ENCODE peak calls at places on chromosomes 12 and 14, in five cellular contexts. O, C, Q, G and H are unnamed samples.

GRCh38 chr14:97978336-97978735 is 1181.2 kb downstream of the VRK1 start:
- DNase-seq in O (peak; percentile 83), C (peak; percentile 69), Q (peak; percentile 83), G (peak; percentile 72), H (peak; percentile 35)

GRCh38 chr12:125090437-125090836 is 25.2 kb downstream of the AACS start:
- DNase-seq in O (no peak), C (no peak), Q (no peak), G (no peak), H (no peak)

GRCh38 chr12:50088577-50089335 is 3.6 kb downstream of the SMARCD1 start:
- DNase-seq in O (peak; percentile 64), C (peak; percentile 51), Q (peak; percentile 36), G (peak; percentile 36), H (peak; percentile 70)

GRCh38 chr12:32881702-32882101 is 14.9 kb downstream of the PKP2 start:
- DNase-seq in O (no peak), C (no peak), Q (no peak), G (no peak), H (no peak)

GRCh38 chr12:11941601-11942360 is 129.0 kb upstream of the BCL2L14 start:
- DNase-seq in O (no peak), C (no peak), Q (no peak), G (peak; percentile 98), H (no peak)

GRCh38 chr12:69129564-69129963 is 109.8 kb upstream of the CPSF6 start:
- DNase-seq in O (no peak), C (no peak), Q (no peak), G (no peak), H (no peak)

GRCh38 chr12:131085816-131086591 is 132.3 kb downstream of the ADGRD1 start:
- DNase-seq in O (peak; percentile 6), C (peak; percentile 11), Q (no peak), G (no peak), H (no peak)

GRCh38 chr14:73567951-73568885 is 795 bp upstream of the ACOT2 start:
- DNase-seq in O (peak; percentile 33), C (no peak), Q (peak; percentile 19), G (peak; percentile 71), H (no peak)

GRCh38 chr14:41280745-41281144 is 325.9 kb upstream of the LRFN5 start:
- DNase-seq in O (no peak), C (no peak), Q (no peak), G (peak; percentile 1), H (peak; percentile 2)

GRCh38 chr12:88574278-88574677 is 6.0 kb downstream of the KITLG start:
- DNase-seq in O (no peak), C (no peak), Q (no peak), G (no peak), H (no peak)

GRCh38 chr12:117622741-117623140 is 261.3 kb upstream of the NOS1 start:
- DNase-seq in O (no peak), C (no peak), Q (no peak), G (peak; percentile 3), H (no peak)

GRCh38 chr14:25896777-25897176 is 701.1 kb downstream of the NOVA1 start:
- DNase-seq in O (no peak), C (no peak), Q (no peak), G (no peak), H (no peak)

GRCh38 chr14:103512701-103513611 is 9.7 kb downstream of the CKB start:
- DNase-seq in O (no peak), C (peak; percentile 51), Q (no peak), G (peak; percentile 84), H (peak; percentile 47)

GRCh38 chr14:46902837-46903236 is 251.3 kb upstream of the RPL10L start:
- DNase-seq in O (no peak), C (no peak), Q (no peak), G (no peak), H (no peak)

GRCh38 chr14:85308531-85309300 is 221.2 kb upstream of the FLRT2 start:
- DNase-seq in O (no peak), C (no peak), Q (no peak), G (no peak), H (no peak)